ENCODE peak calls at places on chromosomes 2 and 18, in five cellular contexts. G is HepG2, N is thoracic aorta, I is brain microvascular endothelial cell, L is right atrium auricular region. Q is an unnamed sample.

GRCh38 chr2:46434851-46435273 is 44.5 kb upstream of the TMEM247 start:
- DNase-seq in G (peak), N (no peak), L (no peak), I (peak), Q (peak)

GRCh38 chr2:64049633-64050220 is 30.5 kb upstream of the VPS54 start:
- DNase-seq in N (no peak), G (peak), L (no peak), I (peak), Q (peak)

GRCh38 chr2:113686537-113686936 is 59.5 kb downstream of the RABL2A start:
- DNase-seq in I (peak), N (no peak), L (no peak), G (no peak), Q (no peak)

GRCh38 chr2:28424799-28425492 is 32.3 kb downstream of the FOSL2 start:
- DNase-seq in L (no peak), G (no peak), I (no peak), N (no peak), Q (no peak)

GRCh38 chr2:98583866-98584618 is 24.3 kb downstream of the COA5 start:
- DNase-seq in L (peak), G (peak), N (no peak), I (no peak), Q (no peak)

GRCh38 chr18:21458322-21458721 is 142.2 kb downstream of the ESCO1 start:
- DNase-seq in G (no peak), I (no peak), N (no peak), L (no peak), Q (no peak)

GRCh38 chr2:203732072-203732952 is 25.9 kb downstream of the CD28 start:
- DNase-seq in G (no peak), N (no peak), L (no peak), I (no peak), Q (peak)

GRCh38 chr2:165427686-165428085 is 41.8 kb upstream of the CSRNP3 start:
- DNase-seq in L (no peak), I (no peak), N (no peak), G (no peak), Q (no peak)

GRCh38 chr18:5630766-5631413 is 87.1 kb upstream of the EPB41L3 start:
- DNase-seq in I (peak), G (no peak), L (no peak), N (no peak), Q (no peak)

GRCh38 chr2:178404380-178404767 is 46.6 kb downstream of the PRKRA start:
- DNase-seq in L (no peak), I (peak), G (no peak), N (no peak), Q (peak)

GRCh38 chr2:202133556-202134245 is 60.6 kb downstream of the KIAA2012 start:
- DNase-seq in G (no peak), I (no peak), L (no peak), N (no peak), Q (no peak)

GRCh38 chr2:110993557-110994231 is 127.0 kb upstream of the BCL2L11 start:
- DNase-seq in I (no peak), G (no peak), L (no peak), N (no peak), Q (no peak)

GRCh38 chr2:83844490-83844889 is 614.6 kb downstream of the SUCLG1 start:
- DNase-seq in L (no peak), N (no peak), G (no peak), I (no peak), Q (no peak)

GRCh38 chr2:6771539-6772365 is 94.0 kb downstream of the CMPK2 start:
- DNase-seq in I (no peak), N (no peak), G (no peak), L (no peak), Q (no peak)

GRCh38 chr2:138716183-138716582 is 64.0 kb downstream of the NXPH2 start:
- DNase-seq in L (no peak), I (no peak), G (no peak), N (no peak), Q (no peak)

GRCh38 chr2:73091164-73091563 is 19.7 kb upstream of the SFXN5 start:
- DNase-seq in N (no peak), G (peak), I (no peak), L (no peak), Q (no peak)

GRCh38 chr2:6554403-6554802 is 311.3 kb downstream of the CMPK2 start:
- DNase-seq in N (no peak), G (no peak), I (no peak), L (no peak), Q (no peak)

GRCh38 chr2:161416633-161417427 is 733 bp downstream of the TBR1 start:
- DNase-seq in G (no peak), N (no peak), L (no peak), I (no peak), Q (no peak)

GRCh38 chr2:152166633-152167032 is 8.9 kb downstream of the STAM2 start:
- DNase-seq in N (no peak), L (no peak), I (no peak), G (no peak), Q (no peak)

GRCh38 chr2:137155351-137156104 is 390.2 kb downstream of the THSD7B start:
- DNase-seq in N (no peak), L (no peak), G (no peak), I (peak), Q (peak)

GRCh38 chr2:110677080-110677479 is 783 bp downstream of the BUB1 start:
- DNase-seq in L (no peak), N (no peak), G (no peak), I (no peak), Q (no peak)

GRCh38 chr2:9473985-9474360 is 378 bp upstream of the IAH1 start:
- DNase-seq in N (no peak), G (no peak), L (peak), I (no peak), Q (no peak)

GRCh38 chr18:26763745-26764144 is 101.8 kb downstream of the AQP4 start:
- DNase-seq in L (no peak), N (no peak), G (no peak), I (no peak), Q (no peak)

GRCh38 chr2:118970396-118971135 is 28.6 kb downstream of the MARCO start:
- DNase-seq in L (no peak), N (no peak), I (no peak), G (no peak), Q (no peak)

GRCh38 chr2:96737831-96738230 is 2.0 kb downstream of the LMAN2L start:
- DNase-seq in N (no peak), G (no peak), L (no peak), I (no peak), Q (no peak)

GRCh38 chr18:3873698-3874495 is 423.9 kb downstream of the TGIF1 start:
- DNase-seq in L (no peak), N (no peak), G (no peak), I (no peak), Q (no peak)

GRCh38 chr2:106882658-106883057 is 3.3 kb downstream of the ST6GAL2 start:
- DNase-seq in N (no peak), G (no peak), L (no peak), I (no peak), Q (no peak)

GRCh38 chr2:158686166-158686792 is 108.8 kb upstream of the DAPL1 start:
- DNase-seq in I (no peak), G (no peak), L (no peak), N (no peak), Q (no peak)

GRCh38 chr18:8011906-8012305 is 444.8 kb downstream of the PTPRM start:
- DNase-seq in L (no peak), G (no peak), I (no peak), N (no peak), Q (no peak)

GRCh38 chr2:169119816-169120215 is 50.5 kb downstream of the DHRS9 start:
- DNase-seq in N (no peak), L (no peak), I (no peak), G (no peak), Q (no peak)

GRCh38 chr18:35474884-35475283 is 22.9 kb downstream of the INO80C start:
- DNase-seq in N (no peak), L (no peak), G (no peak), I (no peak), Q (no peak)

GRCh38 chr18:10798727-10799435 is 273.1 kb downstream of the NAPG start:
- DNase-seq in I (peak), N (no peak), G (peak), L (no peak), Q (no peak)

DNA sequence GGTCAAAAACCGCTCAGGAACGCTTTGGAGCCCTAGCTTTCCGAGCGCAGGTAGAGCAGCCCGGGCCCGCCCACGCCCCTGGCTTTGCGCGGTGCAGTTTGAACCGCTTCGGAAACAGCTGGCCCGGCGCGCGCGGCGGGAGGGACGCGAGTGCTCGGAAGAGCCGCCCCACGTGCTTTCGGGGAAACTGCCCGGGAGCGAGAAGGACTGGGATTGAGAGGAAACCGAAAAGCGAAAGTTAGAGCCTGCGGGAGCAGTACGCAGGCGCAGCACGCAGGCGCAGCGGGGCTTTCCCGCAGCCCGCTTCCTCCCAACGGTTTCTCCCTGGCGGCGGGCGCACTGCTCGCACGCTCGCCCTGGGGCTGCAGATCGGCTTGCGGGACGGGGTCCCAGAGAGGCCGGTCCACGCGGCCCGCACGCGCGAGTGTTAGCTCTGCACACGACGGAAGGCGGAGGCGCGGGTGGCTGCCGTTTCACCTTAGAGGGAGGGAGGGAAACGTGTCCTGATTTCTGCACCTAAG is 6.3 kb upstream of the STAT1 start:
- DNase-seq in N (peak), L (peak), I (peak), G (peak), Q (peak)
- H3K4me3 ChIP-seq in N (peak), L (peak), I (peak), G (peak), Q (peak)

GRCh38 chr2:71277159-71277498 is 50.2 kb upstream of the PAIP2B start:
- DNase-seq in L (no peak), N (no peak), G (no peak), I (no peak), Q (no peak)

GRCh38 chr2:71281950-71282349 is 49.6 kb upstream of the ZNF638 start:
- DNase-seq in I (no peak), G (no peak), N (no peak), L (no peak), Q (no peak)

GRCh38 chr2:71276311-71277158 is 49.6 kb upstream of the PAIP2B start:
- DNase-seq in G (peak), I (peak), L (peak), N (peak), Q (peak)

GRCh38 chr2:71275939-71276310 is 49.0 kb upstream of the PAIP2B start:
- DNase-seq in N (no peak), L (no peak), G (no peak), I (no peak), Q (no peak)

GRCh38 chr2:71277536-71278103 is 50.7 kb upstream of the PAIP2B start:
- DNase-seq in G (peak), I (peak), N (no peak), L (peak), Q (no peak)
- H3K4me3 ChIP-seq in G (no peak), I (peak), N (peak), L (peak), Q (peak)

DNA sequence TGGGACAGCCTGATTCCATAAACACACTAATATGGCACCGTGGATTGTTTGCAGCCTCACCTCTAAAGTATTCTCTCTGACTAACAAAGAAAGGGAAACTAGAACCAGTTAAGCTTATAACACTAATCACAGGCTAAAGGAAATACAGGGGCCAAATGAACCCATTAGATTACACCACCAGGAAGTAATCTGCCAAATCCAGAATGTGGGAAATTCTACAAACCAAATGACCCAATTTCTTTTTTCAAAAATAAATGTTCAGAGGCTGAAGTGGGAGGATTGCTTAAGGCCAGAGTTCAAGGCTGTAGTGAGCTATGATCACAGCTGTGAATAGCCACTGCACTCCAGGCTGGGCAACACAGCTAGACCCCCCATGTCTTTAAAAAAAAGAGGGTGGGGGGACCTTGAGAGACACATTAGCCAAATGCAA is 1.5 kb upstream of the MPPE1 start:
- DNase-seq in L (no peak), G (peak), N (no peak), I (no peak), Q (no peak)
- H3K4me3 ChIP-seq in L (peak), G (peak), N (peak), I (no peak), Q (no peak)

DNA sequence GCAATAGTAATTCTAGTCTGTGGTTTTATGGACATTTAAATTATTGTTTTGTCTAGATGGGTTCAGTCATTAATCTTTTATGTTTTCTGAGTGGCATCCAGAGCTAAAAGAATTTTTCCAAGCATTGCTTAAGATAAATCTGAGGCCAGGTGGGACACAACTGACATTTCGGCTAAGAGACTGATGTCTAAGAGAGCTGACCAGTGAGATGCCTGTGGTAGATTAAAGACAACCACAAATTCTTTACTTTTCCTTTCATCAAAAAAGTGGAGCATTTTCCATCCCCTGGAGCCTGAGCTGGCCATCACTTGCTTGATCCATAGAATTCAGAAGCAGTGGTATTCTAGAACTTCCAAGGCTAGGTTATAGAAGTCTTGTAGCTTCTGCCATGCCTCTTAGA is 182.2 kb downstream of the NRP2 start:
- DNase-seq in L (no peak), I (no peak), N (no peak), G (no peak), Q (no peak)
- H3K4me3 ChIP-seq in L (no peak), I (no peak), N (no peak), G (no peak), Q (no peak)

GRCh38 chr2:187552959-187553681 is 1.1 kb downstream of the TFPI start:
- DNase-seq in L (no peak), G (peak), N (no peak), I (peak), Q (peak)

GRCh38 chr2:187552381-187552780 is 1.9 kb downstream of the TFPI start:
- DNase-seq in N (no peak), G (no peak), I (no peak), L (no peak), Q (no peak)

GRCh38 chr2:187553908-187554703 is at the start of gene TFPI:
- DNase-seq in G (peak), L (no peak), I (peak), N (no peak), Q (peak)

GRCh38 chr2:187550797-187551306 is 3.4 kb downstream of the TFPI start:
- DNase-seq in L (no peak), I (no peak), G (no peak), N (no peak), Q (no peak)

GRCh38 chr2:187554704-187555082 is 458 bp upstream of the TFPI start:
- DNase-seq in G (no peak), L (no peak), N (no peak), I (no peak), Q (no peak)
- H3K4me3 ChIP-seq in G (peak), L (peak), N (peak), I (no peak), Q (peak)

Q was measured in skeletal muscle cell.